ENCODE peak calls at places on chromosomes 13 and 19, in six cellular contexts. P, B, W, A, T and E are unnamed samples.

GRCh38 chr13:44368062-44368591 is 5.5 kb upstream of the SERP2 start:
- DNase-seq in P (no peak), B (peak; percentile 71), W (no peak), A (no peak), T (peak; percentile 84), E (no peak)

GRCh38 chr13:80083516-80084085 is 257.3 kb downstream of the SPRY2 start:
- DNase-seq in P (no peak), B (peak; percentile 5), W (no peak), A (no peak), T (peak; percentile 59), E (peak; percentile 69)

GRCh38 chr13:35961002-35961401 is 170.2 kb downstream of the DCLK1 start:
- DNase-seq in P (no peak), B (no peak), W (peak; percentile 29), A (no peak), T (no peak), E (no peak)

GRCh38 chr13:39263033-39263432 is 224.8 kb downstream of the NHLRC3 start:
- DNase-seq in P (peak; percentile 13), B (peak; percentile 23), W (peak; percentile 50), A (no peak), T (peak; percentile 17), E (peak; percentile 63)

GRCh38 chr19:31390721-31391120 is 41.5 kb upstream of the TSHZ3 start:
- DNase-seq in P (no peak), B (no peak), W (no peak), A (no peak), T (no peak), E (no peak)

GRCh38 chr19:46787331-46788100 is 878 bp downstream of the SLC1A5 start:
- DNase-seq in P (peak; percentile 75), B (peak; percentile 63), W (peak; percentile 24), A (peak; percentile 61), T (peak; percentile 76), E (peak; percentile 89)

GRCh38 chr13:89465366-89465765 is 1794.2 kb downstream of the SLITRK5 start:
- DNase-seq in P (no peak), B (no peak), W (peak; percentile 5), A (no peak), T (peak; percentile 11), E (peak; percentile 6)

GRCh38 chr13:58574791-58575190 is 943.2 kb downstream of the PCDH17 start:
- DNase-seq in P (no peak), B (no peak), W (no peak), A (no peak), T (no peak), E (no peak)

GRCh38 chr13:64639206-64639605 is 2590.9 kb downstream of the PCDH9 start:
- DNase-seq in P (no peak), B (no peak), W (no peak), A (no peak), T (no peak), E (peak; percentile 5)

GRCh38 chr19:54426291-54426918 is 11.1 kb downstream of the TTYH1 start:
- DNase-seq in P (no peak), B (no peak), W (no peak), A (peak; percentile 74), T (no peak), E (no peak)

GRCh38 chr13:44231786-44232516 is 141.7 kb upstream of the SERP2 start:
- DNase-seq in P (peak; percentile 72), B (peak; percentile 96), W (peak; percentile 98), A (peak; percentile 98), T (peak; percentile 95), E (peak; percentile 99)

GRCh38 chr13:113002206-113002821 is 33.3 kb downstream of the MCF2L start:
- DNase-seq in P (no peak), B (no peak), W (no peak), A (peak; percentile 62), T (no peak), E (no peak)

GRCh38 chr13:28964052-28964451 is 143.9 kb downstream of the MTUS2 start:
- DNase-seq in P (no peak), B (no peak), W (no peak), A (no peak), T (no peak), E (no peak)

GRCh38 chr19:17318966-17319365 is 9.6 kb downstream of the DDA1 start:
- DNase-seq in P (no peak), B (no peak), W (no peak), A (no peak), T (no peak), E (no peak)

GRCh38 chr19:54142166-54142780 is 4.7 kb downstream of the CNOT3 start:
- DNase-seq in P (no peak), B (peak; percentile 46), W (no peak), A (no peak), T (no peak), E (no peak)

GRCh38 chr13:19074519-19074918 is 107.1 kb downstream of the TUBA3C start:
- DNase-seq in P (no peak), B (no peak), W (no peak), A (no peak), T (no peak), E (no peak)

GRCh38 chr19:27974082-27974513 is 1238.9 kb downstream of the UQCRFS1 start:
- DNase-seq in P (no peak), B (no peak), W (peak; percentile 4), A (no peak), T (peak; percentile 42), E (peak; percentile 45)

GRCh38 chr19:10112895-10113591 is 1.6 kb downstream of the P2RY11 start:
- DNase-seq in P (peak; percentile 59), B (no peak), W (no peak), A (no peak), T (peak; percentile 31), E (peak; percentile 49)

GRCh38 chr19:36916991-36917390 is 859 bp downstream of the ZNF568 start:
- DNase-seq in P (no peak), B (peak; percentile 33), W (peak; percentile 25), A (no peak), T (peak; percentile 44), E (peak; percentile 55)

GRCh38 chr19:50713556-50714236 is 5.9 kb downstream of the SHANK1 start:
- DNase-seq in P (no peak), B (no peak), W (no peak), A (no peak), T (no peak), E (no peak)

GRCh38 chr19:3712663-3713531 is 4.7 kb downstream of the TJP3 start:
- DNase-seq in P (no peak), B (no peak), W (no peak), A (peak; percentile 55), T (no peak), E (no peak)

GRCh38 chr19:56111601-56112312 is 9.3 kb downstream of the ZNF787 start:
- DNase-seq in P (peak; percentile 45), B (no peak), W (no peak), A (peak; percentile 32), T (no peak), E (no peak)

GRCh38 chr13:22110368-22110767 is 439.5 kb downstream of the FGF9 start:
- DNase-seq in P (peak; percentile 43), B (no peak), W (no peak), A (no peak), T (peak; percentile 15), E (no peak)

GRCh38 chr19:39390460-39390758 is 497 bp downstream of the PAF1 start:
- DNase-seq in P (no peak), B (no peak), W (no peak), A (peak; percentile 65), T (no peak), E (no peak)

GRCh38 chr19:8161135-8161646 is 11.8 kb upstream of the FBN3 start:
- DNase-seq in P (no peak), B (no peak), W (peak; percentile 12), A (peak; percentile 92), T (no peak), E (peak; percentile 26)

GRCh38 chr13:112060431-112060830 is 6.5 kb upstream of the SOX1 start:
- DNase-seq in P (no peak), B (no peak), W (no peak), A (no peak), T (no peak), E (no peak)

DNA sequence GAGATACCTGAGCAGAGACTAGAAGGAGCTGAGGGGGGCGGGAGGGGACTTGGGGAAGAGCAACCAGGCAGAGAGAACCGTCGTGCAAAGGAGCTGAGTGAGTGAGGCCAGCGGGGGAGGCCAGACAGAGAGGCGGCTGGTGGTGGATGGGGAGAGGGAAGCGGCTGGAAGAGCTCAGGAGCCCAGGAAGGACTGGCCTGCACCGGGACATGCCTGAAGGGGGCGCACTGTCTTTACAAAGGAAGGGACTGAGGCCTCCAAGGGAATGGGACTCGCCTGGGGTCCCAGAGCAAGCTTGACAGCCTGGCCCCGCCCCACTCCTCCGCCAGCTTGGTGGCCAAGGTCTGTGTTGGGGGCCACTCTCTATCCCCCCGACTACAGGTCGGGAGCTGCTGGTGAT is 14.9 kb downstream of the ONECUT3 start:
- DNase-seq in P (no peak), B (no peak), W (no peak), A (no peak), T (no peak), E (peak; percentile 43)
- TF ChIP-seq CTCF in P (no peak), B (peak; percentile 35), W (peak; percentile 55), A (no peak), T (peak; percentile 18), E (peak; percentile 52)

DNA sequence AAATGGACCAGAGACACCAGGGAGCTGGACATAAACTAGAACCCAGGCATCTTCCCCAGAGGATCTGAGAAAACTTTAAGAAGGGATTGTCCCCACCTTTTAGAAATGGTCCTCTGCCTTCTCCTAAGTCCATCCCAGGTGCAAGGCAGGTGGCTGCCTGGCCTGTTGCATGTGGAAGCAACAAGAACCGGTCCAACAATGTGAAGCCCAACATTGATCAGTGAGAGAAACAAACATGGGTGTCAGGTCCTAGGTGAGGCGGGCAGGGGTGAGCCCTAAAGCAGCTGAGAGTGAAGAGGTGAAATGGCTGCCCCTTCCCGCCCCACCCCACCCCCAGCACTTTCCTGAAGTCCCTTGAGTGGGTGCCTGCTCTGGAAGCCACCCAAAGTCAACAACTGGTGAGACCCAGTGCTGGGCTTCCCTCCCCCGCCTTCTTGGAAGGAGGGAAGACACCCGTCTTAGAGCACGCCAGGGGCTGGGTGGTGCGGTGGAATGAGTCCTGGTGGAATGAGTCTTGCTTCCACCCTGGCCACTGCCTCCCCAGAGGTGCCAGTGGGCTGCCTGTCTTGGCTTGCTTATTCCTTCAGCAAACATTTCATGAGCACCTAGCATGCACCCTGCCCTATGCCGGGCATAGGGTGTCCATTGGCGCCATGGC is 1.7 kb downstream of the AP1M1 start:
- DNase-seq in P (no peak), B (no peak), W (no peak), A (no peak), T (no peak), E (no peak)
- H3K4me3 ChIP-seq in P (peak overlapping the region; percentile 100), B (no peak overlapping the region), W (peak overlapping the region; percentile 1), A (peak overlapping the region; percentile 77), T (peak overlapping the region; percentile 99), E (no peak overlapping the region)

DNA sequence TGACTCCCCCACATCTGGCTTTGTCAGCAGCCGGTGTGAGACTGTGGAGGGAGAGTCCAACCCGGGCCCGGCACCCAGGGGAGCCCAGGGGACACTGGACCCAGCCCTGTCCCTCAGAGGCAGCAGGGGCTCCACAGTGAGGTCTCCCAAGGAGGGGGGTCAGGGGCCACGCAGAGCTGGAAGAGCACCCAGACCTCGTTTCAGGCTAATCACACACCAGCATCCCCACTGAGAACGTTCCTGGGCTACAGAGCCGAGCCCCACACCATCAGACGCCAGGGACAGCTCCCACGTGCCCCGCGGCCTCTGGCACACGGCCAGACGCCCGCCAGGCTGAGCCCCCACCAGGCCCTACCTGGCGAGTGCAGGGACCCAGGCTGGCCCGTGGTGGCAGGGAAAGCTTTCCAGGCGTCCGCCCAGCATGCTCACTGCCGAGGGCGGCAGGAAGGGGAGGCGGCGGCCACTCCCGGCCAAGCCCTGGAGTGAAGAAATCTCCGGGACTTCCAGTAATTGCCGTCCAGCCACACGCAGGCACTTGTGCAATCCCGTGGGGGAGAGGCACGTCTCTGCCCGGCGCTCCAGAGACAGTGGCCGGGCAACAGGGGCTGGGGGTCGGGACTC is 19.2 kb downstream of the SBNO2 start:
- DNase-seq in P (peak; percentile 95), B (peak; percentile 86), W (peak; percentile 65), A (peak; percentile 69), T (peak; percentile 92), E (peak; percentile 96)
- TF ChIP-seq CTCF in P (no peak), B (no peak), W (no peak), A (no peak), T (no peak), E (no peak)

GRCh38 chr19:11364296-11364904 is 9.2 kb downstream of the PLPPR2 start:
- DNase-seq in P (no peak), B (no peak), W (no peak), A (no peak), T (no peak), E (no peak)
- H3K4me3 ChIP-seq in P (no peak overlapping the region), B (no peak overlapping the region), W (no peak overlapping the region), A (no peak overlapping the region), T (no peak overlapping the region), E (no peak overlapping the region)